ENCODE peak calls at places on chromosomes 6 and 20, in ten cellular contexts. C is CD4-positive, CD25-positive, alpha-beta regulatory T cell; P is stimulated activated CD8-positive, alpha-beta memory T cell treated with anti-CD3 and anti-CD28 coated beads, Interleukin-4, amount 100 ng/mL, for 4 hours; U is occipital lobe; T is esophagus squamous epithelium; N is GM06990; S is HTR-8/SVneo; D is NCI-H226; L is GM12865; E is suprapubic skin. R is an unnamed sample.
A peak's percentile ranks its signal among the peaks of the same experiment; 100 is the strongest.

GRCh38 chr6:84696181-84696580 is 68.2 kb downstream of the TBX18 start:
- DNase-seq in C (no peak), P (no peak), U (no peak), T (no peak), N (no peak), S (no peak), D (no peak), L (no peak), E (no peak), R (no peak)

GRCh38 chr6:116330511-116330910 is 40.2 kb upstream of the DSE start:
- DNase-seq in C (no peak), P (no peak), U (no peak), T (no peak), N (no peak), S (no peak), D (no peak), L (no peak), E (no peak), R (no peak)

GRCh38 chr20:10629946-10630345 is 43.9 kb downstream of the JAG1 start:
- DNase-seq in C (no peak), P (no peak), U (no peak), T (no peak), N (no peak), S (no peak), D (no peak), L (no peak), E (no peak), R (no peak)

GRCh38 chr20:52179331-52180166 is 12.0 kb downstream of the ZFP64 start:
- DNase-seq in C (no peak), P (no peak), U (no peak), T (no peak), N (peak; percentile 77), S (no peak), D (no peak), L (peak; percentile 94), E (no peak), R (no peak)

GRCh38 chr20:53827996-53828672 is 234.5 kb upstream of the ZNF217 start:
- DNase-seq in C (no peak), P (no peak), U (no peak), T (no peak), N (no peak), S (peak; percentile 68), D (no peak), L (no peak), E (no peak), R (peak; percentile 23)

GRCh38 chr20:44532981-44533331 is 11.1 kb upstream of the SERINC3 start:
- DNase-seq in C (no peak), P (no peak), U (no peak), T (no peak), N (no peak), S (no peak), D (no peak), L (no peak), E (no peak), R (no peak)

GRCh38 chr20:23132930-23133559 is 46.9 kb upstream of the CD93 start:
- DNase-seq in C (no peak), P (no peak), U (no peak), T (no peak), N (no peak), S (no peak), D (no peak), L (no peak), E (peak; percentile 62), R (no peak)

GRCh38 chr6:85417336-85417735 is 32.5 kb upstream of the NT5E start:
- DNase-seq in C (no peak), P (no peak), U (no peak), T (no peak), N (no peak), S (no peak), D (peak; percentile 22), L (no peak), E (no peak), R (no peak)

GRCh38 chr6:52337633-52338290 is 24.2 kb upstream of the PAQR8 start:
- DNase-seq in C (no peak), P (no peak), U (peak; percentile 6), T (no peak), N (no peak), S (no peak), D (no peak), L (peak; percentile 61), E (no peak), R (no peak)

GRCh38 chr20:31837896-31838397 is 7.5 kb downstream of the FOXS1 start:
- DNase-seq in C (no peak), P (no peak), U (no peak), T (no peak), N (no peak), S (no peak), D (peak; percentile 93), L (no peak), E (no peak), R (no peak)

GRCh38 chr6:11280394-11280793 is 47.9 kb upstream of the NEDD9 start:
- DNase-seq in C (no peak), P (no peak), U (no peak), T (no peak), N (no peak), S (no peak), D (no peak), L (no peak), E (no peak), R (no peak)

GRCh38 chr6:74091133-74091793 is 395.3 kb downstream of the CD109 start:
- DNase-seq in C (no peak), P (no peak), U (no peak), T (no peak), N (no peak), S (no peak), D (no peak), L (peak; percentile 42), E (no peak), R (peak; percentile 7)

GRCh38 chr6:7112741-7113313 is 5.1 kb downstream of the RREB1 start:
- DNase-seq in C (no peak), P (no peak), U (no peak), T (no peak), N (peak; percentile 51), S (no peak), D (no peak), L (peak; percentile 64), E (no peak), R (no peak)

GRCh38 chr6:166394036-166394892 is 11.5 kb upstream of the MPC1 start:
- DNase-seq in C (no peak), P (no peak), U (no peak), T (no peak), N (no peak), S (no peak), D (no peak), L (no peak), E (no peak), R (no peak)

GRCh38 chr6:26351544-26351953 is 13.4 kb upstream of the BTN3A2 start:
- DNase-seq in C (no peak), P (no peak), U (no peak), T (no peak), N (no peak), S (peak; percentile 75), D (peak; percentile 99), L (no peak), E (no peak), R (no peak)

GRCh38 chr6:140871911-140872310 is 1260.8 kb upstream of the GJE1 start:
- DNase-seq in C (no peak), P (no peak), U (no peak), T (no peak), N (no peak), S (no peak), D (peak; percentile 52), L (no peak), E (no peak), R (no peak)

GRCh38 chr20:25083773-25084615 is 2.1 kb upstream of the VSX1 start:
- DNase-seq in C (peak; percentile 19), P (no peak), U (no peak), T (no peak), N (no peak), S (no peak), D (no peak), L (no peak), E (no peak), R (peak; percentile 64)

GRCh38 chr20:53040678-53041674 is 68.8 kb downstream of the TSHZ2 start:
- DNase-seq in C (no peak), P (no peak), U (no peak), T (no peak), N (no peak), S (no peak), D (no peak), L (peak; percentile 2), E (no peak), R (peak; percentile 42)

GRCh38 chr20:44464514-44464913 is 11.2 kb upstream of the TTPAL start:
- DNase-seq in C (no peak), P (no peak), U (no peak), T (no peak), N (no peak), S (no peak), D (no peak), L (no peak), E (no peak), R (no peak)

GRCh38 chr6:16712931-16713484 is 48.3 kb downstream of the ATXN1 start:
- DNase-seq in C (no peak), P (no peak), U (no peak), T (no peak), N (peak; percentile 50), S (peak; percentile 75), D (peak; percentile 94), L (peak; percentile 54), E (no peak), R (peak; percentile 37)

GRCh38 chr6:146866731-146867414 is 268.1 kb downstream of the ADGB start:
- DNase-seq in C (no peak), P (no peak), U (no peak), T (no peak), N (no peak), S (no peak), D (no peak), L (no peak), E (no peak), R (no peak)

GRCh38 chr6:158284340-158285210 is 27.7 kb upstream of the TULP4 start:
- DNase-seq in C (no peak), P (no peak), U (peak; percentile 19), T (no peak), N (no peak), S (no peak), D (no peak), L (no peak), E (no peak), R (peak; percentile 72)

GRCh38 chr6:36201612-36202011 is 5.1 kb downstream of the BRPF3 start:
- DNase-seq in C (no peak), P (no peak), U (no peak), T (no peak), N (no peak), S (no peak), D (no peak), L (no peak), E (no peak), R (peak; percentile 8)

GRCh38 chr6:79797912-79798311 is 149.4 kb downstream of the ELOVL4 start:
- DNase-seq in C (no peak), P (no peak), U (no peak), T (no peak), N (no peak), S (no peak), D (no peak), L (no peak), E (no peak), R (no peak)

GRCh38 chr6:62162858-62163257 is 123.2 kb downstream of the KHDRBS2 start:
- DNase-seq in C (no peak), P (no peak), U (no peak), T (no peak), N (no peak), S (no peak), D (no peak), L (no peak), E (no peak), R (no peak)

R was measured in G401.